ENCODE peak calls at places on chromosome 1, in seven cellular contexts. One of them, this sample, is unnamed.

GRCh38 chr1:13699510-13699909 is 478 bp upstream of the PRDM2 start:
- DNase-seq in GM12878: no peak
- DNase-seq in HCT116: no peak
- DNase-seq in H1: peak
- DNase-seq in SK-N-SH: no peak
- DNase-seq in HepG2: no peak
- DNase-seq in K562: no peak
- DNase-seq in this sample: no peak

GRCh38 chr1:38198099-38198498 is 151.5 kb upstream of the POU3F1 start:
- DNase-seq in K562: no peak
- DNase-seq in HCT116: no peak
- DNase-seq in GM12878: no peak
- DNase-seq in HepG2: no peak
- DNase-seq in SK-N-SH: no peak
- DNase-seq in H1: no peak
- DNase-seq in this sample: no peak

GRCh38 chr1:228372183-228373003 is 34.2 kb downstream of the TRIM11 start:
- DNase-seq in HepG2: no peak
- DNase-seq in H1: no peak
- DNase-seq in K562: peak
- DNase-seq in GM12878: no peak
- DNase-seq in SK-N-SH: no peak
- DNase-seq in HCT116: no peak
- DNase-seq in this sample: no peak

GRCh38 chr1:22451702-22452400 is at the start of gene ZBTB40:
- DNase-seq in K562: peak
- DNase-seq in H1: peak
- DNase-seq in HepG2: peak
- DNase-seq in HCT116: peak
- DNase-seq in GM12878: peak
- DNase-seq in SK-N-SH: peak
- DNase-seq in this sample: peak

GRCh38 chr1:176243746-176244145 is 36.7 kb upstream of the COP1 start:
- DNase-seq in K562: no peak
- DNase-seq in GM12878: no peak
- DNase-seq in H1: no peak
- DNase-seq in HCT116: no peak
- DNase-seq in SK-N-SH: no peak
- DNase-seq in HepG2: no peak
- DNase-seq in this sample: no peak

GRCh38 chr1:48524892-48525467 is 53.0 kb upstream of the SPATA6 start:
- DNase-seq in H1: no peak
- DNase-seq in GM12878: no peak
- DNase-seq in SK-N-SH: no peak
- DNase-seq in HCT116: no peak
- DNase-seq in K562: no peak
- DNase-seq in HepG2: no peak
- DNase-seq in this sample: no peak

GRCh38 chr1:88985033-88985432 is 7.4 kb downstream of the KYAT3 start:
- DNase-seq in HCT116: peak
- DNase-seq in K562: no peak
- DNase-seq in SK-N-SH: peak
- DNase-seq in H1: no peak
- DNase-seq in HepG2: peak
- DNase-seq in GM12878: no peak
- DNase-seq in this sample: no peak

GRCh38 chr1:63063367-63063766 is 259.0 kb upstream of the FOXD3 start:
- DNase-seq in HepG2: no peak
- DNase-seq in HCT116: no peak
- DNase-seq in SK-N-SH: no peak
- DNase-seq in K562: no peak
- DNase-seq in H1: peak
- DNase-seq in GM12878: no peak
- DNase-seq in this sample: no peak

GRCh38 chr1:228884196-228884595 is 148.9 kb downstream of the RHOU start:
- DNase-seq in H1: no peak
- DNase-seq in HCT116: no peak
- DNase-seq in GM12878: no peak
- DNase-seq in SK-N-SH: no peak
- DNase-seq in HepG2: no peak
- DNase-seq in K562: no peak
- DNase-seq in this sample: no peak

GRCh38 chr1:87179851-87180519 is 148.7 kb upstream of the LMO4 start:
- DNase-seq in HepG2: no peak
- DNase-seq in H1: no peak
- DNase-seq in HCT116: no peak
- DNase-seq in GM12878: no peak
- DNase-seq in K562: peak
- DNase-seq in SK-N-SH: no peak
- DNase-seq in this sample: no peak

GRCh38 chr1:171794085-171794484 is 12.6 kb downstream of the METTL13 start:
- DNase-seq in GM12878: no peak
- DNase-seq in H1: no peak
- DNase-seq in HCT116: no peak
- DNase-seq in HepG2: peak
- DNase-seq in K562: no peak
- DNase-seq in SK-N-SH: no peak
- DNase-seq in this sample: no peak

GRCh38 chr1:71753746-71754145 is 528.6 kb downstream of the NEGR1 start:
- DNase-seq in SK-N-SH: no peak
- DNase-seq in GM12878: no peak
- DNase-seq in HepG2: no peak
- DNase-seq in H1: no peak
- DNase-seq in K562: no peak
- DNase-seq in HCT116: no peak
- DNase-seq in this sample: no peak

GRCh38 chr1:59083946-59084865 is 212.7 kb upstream of the FGGY start:
- DNase-seq in SK-N-SH: no peak
- DNase-seq in H1: no peak
- DNase-seq in K562: no peak
- DNase-seq in HCT116: no peak
- DNase-seq in GM12878: no peak
- DNase-seq in HepG2: no peak
- DNase-seq in this sample: no peak

GRCh38 chr1:81844477-81844876 is 43.7 kb downstream of the ADGRL2 start:
- DNase-seq in GM12878: no peak
- DNase-seq in SK-N-SH: no peak
- DNase-seq in HepG2: no peak
- DNase-seq in HCT116: no peak
- DNase-seq in H1: no peak
- DNase-seq in K562: no peak
- DNase-seq in this sample: no peak

GRCh38 chr1:50994997-50995396 is 25.0 kb downstream of the CDKN2C start:
- DNase-seq in K562: no peak
- DNase-seq in GM12878: no peak
- DNase-seq in HepG2: no peak
- DNase-seq in HCT116: no peak
- DNase-seq in H1: no peak
- DNase-seq in SK-N-SH: no peak
- DNase-seq in this sample: no peak

GRCh38 chr1:19643602-19644419 is at the start of gene NBL1:
- DNase-seq in HepG2: no peak
- DNase-seq in SK-N-SH: peak
- DNase-seq in HCT116: no peak
- DNase-seq in H1: peak
- DNase-seq in GM12878: no peak
- DNase-seq in K562: peak
- DNase-seq in this sample: peak

GRCh38 chr1:19644422-19644760 is 280 bp downstream of the NBL1 start:
- DNase-seq in HepG2: no peak
- DNase-seq in H1: no peak
- DNase-seq in K562: peak
- DNase-seq in SK-N-SH: peak
- DNase-seq in HCT116: no peak
- DNase-seq in GM12878: no peak
- DNase-seq in this sample: no peak

GRCh38 chr1:19646366-19646765 is 2.3 kb downstream of the NBL1 start:
- DNase-seq in K562: no peak
- DNase-seq in SK-N-SH: no peak
- DNase-seq in HepG2: no peak
- DNase-seq in GM12878: no peak
- DNase-seq in H1: no peak
- DNase-seq in HCT116: no peak
- DNase-seq in this sample: no peak

GRCh38 chr1:19645544-19646252 is 1.6 kb downstream of the NBL1 start:
- DNase-seq in HepG2: no peak
- DNase-seq in H1: peak
- DNase-seq in K562: no peak
- DNase-seq in HCT116: no peak
- DNase-seq in GM12878: no peak
- DNase-seq in SK-N-SH: peak
- DNase-seq in this sample: no peak

DNA sequence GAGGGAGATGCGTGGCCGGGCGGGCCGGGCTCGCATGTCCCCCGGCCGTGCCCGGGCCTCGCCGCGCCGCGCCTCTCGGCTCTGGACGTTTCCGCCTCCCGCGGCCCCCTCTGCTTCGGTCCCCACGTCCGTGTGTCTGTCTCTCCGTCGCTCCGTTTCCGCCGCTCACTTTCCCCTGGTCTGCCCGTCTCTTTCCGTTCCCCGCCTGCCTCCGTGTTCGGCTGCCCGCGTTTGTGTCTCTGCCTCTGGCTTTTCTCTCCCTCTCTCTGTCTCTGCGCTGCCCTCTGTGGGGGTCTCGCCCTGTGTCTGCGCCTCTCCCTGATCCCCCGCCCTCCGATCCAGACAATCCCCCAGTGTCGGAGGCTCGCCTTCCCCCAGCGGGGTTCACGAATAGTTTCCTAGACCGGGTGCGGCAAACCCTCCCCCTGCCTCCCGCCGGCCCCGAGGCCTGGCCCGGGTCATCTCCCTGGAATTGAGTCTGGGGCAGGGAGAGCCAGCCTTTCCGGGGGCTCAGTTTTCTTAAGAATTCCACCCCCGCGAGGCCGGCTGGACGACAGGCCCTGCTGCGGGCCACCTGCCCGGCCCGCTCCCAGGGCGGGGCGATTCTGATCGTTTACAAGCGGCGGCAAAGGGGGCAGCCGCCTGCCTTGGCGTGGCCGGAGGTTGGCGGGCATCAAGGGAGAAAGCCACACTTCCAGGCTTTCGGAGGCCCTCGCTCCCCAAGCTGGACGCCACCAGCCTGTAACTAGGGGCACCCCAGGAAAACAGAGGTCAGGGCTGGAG is 841 bp downstream of the NBL1 start:
- DNase-seq in SK-N-SH: peak
- DNase-seq in K562: peak
- DNase-seq in HepG2: no peak
- DNase-seq in HCT116: no peak
- DNase-seq in H1: peak
- DNase-seq in GM12878: no peak
- DNase-seq in this sample: no peak
- TF ChIP-seq JUND in SK-N-SH: no peak
- TF ChIP-seq JUND in K562: no peak
- TF ChIP-seq JUND in HepG2: no peak
- TF ChIP-seq JUND in HCT116: no peak
- TF ChIP-seq JUND in H1: no peak
- TF ChIP-seq JUND in GM12878: no peak
- TF ChIP-seq JUND in this sample: no peak

GRCh38 chr1:42942444-42942843 is 16.2 kb downstream of the SLC2A1 start:
- DNase-seq in K562: no peak
- DNase-seq in H1: no peak
- DNase-seq in HepG2: no peak
- DNase-seq in HCT116: no peak
- DNase-seq in SK-N-SH: no peak
- DNase-seq in GM12878: no peak
- DNase-seq in this sample: no peak
- TF ChIP-seq JUND in K562: no peak
- TF ChIP-seq JUND in H1: no peak
- TF ChIP-seq JUND in HepG2: no peak
- TF ChIP-seq JUND in HCT116: no peak
- TF ChIP-seq JUND in SK-N-SH: no peak
- TF ChIP-seq JUND in GM12878: no peak
- TF ChIP-seq JUND in this sample: no peak

GRCh38 chr1:117658676-117659075 is 52.8 kb downstream of the TENT5C start:
- DNase-seq in K562: no peak
- DNase-seq in GM12878: peak
- DNase-seq in HepG2: no peak
- DNase-seq in SK-N-SH: no peak
- DNase-seq in H1: no peak
- DNase-seq in HCT116: no peak
- DNase-seq in this sample: no peak

GRCh38 chr1:117657949-117658660 is 52.3 kb downstream of the TENT5C start:
- DNase-seq in K562: no peak
- DNase-seq in H1: no peak
- DNase-seq in HCT116: no peak
- DNase-seq in SK-N-SH: no peak
- DNase-seq in GM12878: no peak
- DNase-seq in HepG2: no peak
- DNase-seq in this sample: no peak

GRCh38 chr1:117656202-117656641 is 50.4 kb downstream of the TENT5C start:
- DNase-seq in GM12878: peak
- DNase-seq in SK-N-SH: no peak
- DNase-seq in HepG2: no peak
- DNase-seq in HCT116: no peak
- DNase-seq in H1: no peak
- DNase-seq in K562: peak
- DNase-seq in this sample: no peak

GRCh38 chr1:117655220-117655577 is 49.4 kb downstream of the TENT5C start:
- DNase-seq in H1: no peak
- DNase-seq in SK-N-SH: peak
- DNase-seq in GM12878: no peak
- DNase-seq in HCT116: no peak
- DNase-seq in K562: peak
- DNase-seq in HepG2: no peak
- DNase-seq in this sample: no peak

DNA sequence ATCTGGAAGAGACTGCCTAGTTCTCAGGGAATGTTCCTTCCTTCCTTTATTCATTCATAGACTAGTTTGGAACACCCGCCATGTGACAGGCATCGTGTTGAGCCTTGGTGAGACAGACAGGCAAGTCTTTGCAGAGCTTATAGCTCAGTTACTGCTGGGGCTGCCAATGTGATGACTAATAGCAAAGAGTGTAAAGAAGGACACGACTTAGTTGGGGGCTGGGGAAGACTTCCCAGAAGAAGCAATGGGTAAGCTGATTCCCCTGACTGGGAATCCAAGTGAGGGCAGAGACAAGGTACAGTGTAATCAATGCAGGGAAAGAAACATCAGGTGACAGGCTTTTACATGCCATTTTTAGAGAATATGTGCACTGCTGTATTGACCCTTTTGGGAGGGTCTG is 51.2 kb downstream of the TENT5C start:
- DNase-seq in GM12878: no peak
- DNase-seq in HCT116: no peak
- DNase-seq in K562: no peak
- DNase-seq in H1: no peak
- DNase-seq in HepG2: peak
- DNase-seq in SK-N-SH: no peak
- DNase-seq in this sample: no peak
- TF ChIP-seq JUND in GM12878: no peak
- TF ChIP-seq JUND in HCT116: no peak
- TF ChIP-seq JUND in K562: peak
- TF ChIP-seq JUND in H1: no peak
- TF ChIP-seq JUND in HepG2: no peak
- TF ChIP-seq JUND in SK-N-SH: peak
- TF ChIP-seq JUND in this sample: no peak

DNA sequence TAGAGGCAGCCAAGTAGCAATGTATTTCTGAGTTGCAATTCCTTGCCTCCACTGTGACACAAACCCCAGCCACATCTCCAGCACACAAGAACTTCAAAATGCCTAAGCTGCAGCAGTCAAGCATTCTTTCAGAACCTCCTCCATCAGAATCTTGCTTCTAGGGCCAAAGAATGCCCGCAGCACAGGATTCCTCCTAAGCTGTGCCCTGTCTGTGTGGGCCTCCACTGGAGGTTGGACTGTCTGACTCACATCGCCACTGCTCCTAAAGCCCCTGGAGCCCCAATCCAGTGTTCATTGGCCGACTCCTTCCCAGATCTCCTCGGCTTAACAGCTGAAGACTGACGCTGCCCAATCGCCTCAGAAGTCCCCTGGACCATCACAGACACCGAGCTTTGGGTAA is 43.2 kb upstream of the SERTAD4 start:
- DNase-seq in GM12878: no peak
- DNase-seq in SK-N-SH: no peak
- DNase-seq in HepG2: no peak
- DNase-seq in H1: no peak
- DNase-seq in HCT116: no peak
- DNase-seq in K562: no peak
- DNase-seq in this sample: no peak
- TF ChIP-seq JUND in GM12878: no peak
- TF ChIP-seq JUND in SK-N-SH: no peak
- TF ChIP-seq JUND in HepG2: no peak
- TF ChIP-seq JUND in H1: no peak
- TF ChIP-seq JUND in HCT116: no peak
- TF ChIP-seq JUND in K562: no peak
- TF ChIP-seq JUND in this sample: no peak

This sample was measured in T47D.